ENCODE peak calls at places on chromosomes 6 and 20, in four cellular contexts. One of them, this sample, is unnamed.

GRCh38 chr6:159646731-159647130 is 46.3 kb downstream of the SOD2 start:
- DNase-seq in skeletal muscle cell: no peak
- DNase-seq in germinal center: no peak
- DNase-seq in glutamatergic neuron: no peak
- DNase-seq in this sample: no peak

GRCh38 chr20:58993332-58994248 is 12.5 kb downstream of the NELFCD start:
- DNase-seq in skeletal muscle cell: no peak
- DNase-seq in glutamatergic neuron: no peak
- DNase-seq in germinal center: no peak
- DNase-seq in this sample: no peak

GRCh38 chr6:24949020-24949569 is 13.3 kb upstream of the RIPOR2 start:
- DNase-seq in germinal center: peak; percentile 40
- DNase-seq in skeletal muscle cell: no peak
- DNase-seq in glutamatergic neuron: no peak
- DNase-seq in this sample: no peak

GRCh38 chr6:151494235-151494950 is 576 bp downstream of the CCDC170 start:
- DNase-seq in skeletal muscle cell: no peak
- DNase-seq in glutamatergic neuron: no peak
- DNase-seq in germinal center: peak; percentile 35
- DNase-seq in this sample: peak; percentile 83

GRCh38 chr6:32664827-32665362 is 1.6 kb downstream of the HLA-DQB1 start:
- DNase-seq in germinal center: peak; percentile 47
- DNase-seq in skeletal muscle cell: no peak
- DNase-seq in glutamatergic neuron: peak; percentile 39
- DNase-seq in this sample: peak; percentile 65

GRCh38 chr6:163239572-163240340 is 174.8 kb upstream of the QKI start:
- DNase-seq in germinal center: no peak
- DNase-seq in glutamatergic neuron: no peak
- DNase-seq in skeletal muscle cell: no peak
- DNase-seq in this sample: no peak

GRCh38 chr20:22729616-22730236 is 145.4 kb upstream of the FOXA2 start:
- DNase-seq in germinal center: no peak
- DNase-seq in glutamatergic neuron: no peak
- DNase-seq in skeletal muscle cell: no peak
- DNase-seq in this sample: no peak

GRCh38 chr6:5098501-5099270 is 13.5 kb downstream of the PPP1R3G start:
- DNase-seq in germinal center: no peak
- DNase-seq in skeletal muscle cell: no peak
- DNase-seq in glutamatergic neuron: no peak
- DNase-seq in this sample: no peak

GRCh38 chr6:166955121-166955864 is 1.1 kb downstream of the RNASET2 start:
- DNase-seq in glutamatergic neuron: no peak
- DNase-seq in germinal center: peak; percentile 64
- DNase-seq in skeletal muscle cell: no peak
- DNase-seq in this sample: peak; percentile 30

GRCh38 chr6:167212716-167213011 is 54.9 kb upstream of the GPR31 start:
- DNase-seq in skeletal muscle cell: no peak
- DNase-seq in glutamatergic neuron: no peak
- DNase-seq in germinal center: no peak
- DNase-seq in this sample: no peak

GRCh38 chr6:113873043-113873667 is 16.0 kb downstream of the MARCKS start:
- DNase-seq in skeletal muscle cell: no peak
- DNase-seq in germinal center: peak; percentile 30
- DNase-seq in glutamatergic neuron: no peak
- DNase-seq in this sample: no peak

This sample was measured in retina.